ENCODE peak calls at places on chromosomes 1 and 21, in five cellular contexts. E, H, W, K and S are unnamed samples.

GRCh38 chr1:3031401-3032221 is 10.3 kb downstream of the ACTRT2 start:
- DNase-seq in E (no peak), H (no peak), W (no peak), K (peak; percentile 38), S (no peak)

GRCh38 chr1:24896176-24896575 is 33.9 kb downstream of the RUNX3 start:
- DNase-seq in E (no peak), H (no peak), W (no peak), K (no peak), S (no peak)

GRCh38 chr1:6097117-6097595 is 51.5 kb downstream of the KCNAB2 start:
- DNase-seq in E (no peak), H (no peak), W (no peak), K (no peak), S (no peak)

GRCh38 chr1:45221716-45222115 is 15.3 kb upstream of the ZSWIM5 start:
- DNase-seq in E (peak; percentile 15), H (no peak), W (no peak), K (no peak), S (no peak)

GRCh38 chr1:31984419-31985347 is 29.0 kb upstream of the KHDRBS1 start:
- DNase-seq in E (peak; percentile 51), H (no peak), W (no peak), K (no peak), S (peak; percentile 43)

GRCh38 chr1:166017395-166017794 is 149.4 kb downstream of the FAM78B start:
- DNase-seq in E (no peak), H (no peak), W (no peak), K (no peak), S (no peak)

GRCh38 chr1:167086033-167086432 is 4.1 kb downstream of the GPA33 start:
- DNase-seq in E (no peak), H (no peak), W (no peak), K (no peak), S (no peak)

GRCh38 chr1:15123298-15123697 is 30.2 kb upstream of the TMEM51 start:
- DNase-seq in E (no peak), H (no peak), W (no peak), K (no peak), S (no peak)

GRCh38 chr1:231629132-231629531 is 2.5 kb downstream of the DISC1 start:
- DNase-seq in E (peak; percentile 20), H (no peak), W (no peak), K (peak; percentile 49), S (no peak)

GRCh38 chr1:226407497-226408284 is at the start of gene PARP1:
- DNase-seq in E (peak; percentile 89), H (peak; percentile 87), W (peak; percentile 89), K (peak; percentile 80), S (peak; percentile 85)

GRCh38 chr21:33313183-33313582 is 11.6 kb upstream of the IFNAR1 start:
- DNase-seq in E (no peak), H (no peak), W (no peak), K (no peak), S (no peak)

GRCh38 chr1:161367684-161368398 is at the start of gene CFAP126:
- DNase-seq in E (peak; percentile 77), H (no peak), W (peak; percentile 86), K (peak; percentile 54), S (peak; percentile 49)

GRCh38 chr1:7313081-7313546 is 458.0 kb upstream of the VAMP3 start:
- DNase-seq in E (peak; percentile 90), H (no peak), W (no peak), K (no peak), S (peak; percentile 56)

GRCh38 chr1:104856091-104856490 is 1106.4 kb downstream of the AMY1C start:
- DNase-seq in E (no peak), H (no peak), W (no peak), K (no peak), S (no peak)

GRCh38 chr1:65075123-65075976 is 72.7 kb upstream of the AK4 start:
- DNase-seq in E (peak; percentile 63), H (no peak), W (peak; percentile 55), K (peak; percentile 84), S (peak; percentile 65)

GRCh38 chr21:46227811-46228344 is 696 bp downstream of the LSS start:
- DNase-seq in E (no peak), H (no peak), W (peak; percentile 3), K (no peak), S (no peak)

GRCh38 chr1:185074307-185074706 is 28.9 kb downstream of the RNF2 start:
- DNase-seq in E (peak; percentile 68), H (no peak), W (peak; percentile 66), K (no peak), S (no peak)

GRCh38 chr1:29643281-29643680 is 407.0 kb downstream of the PTPRU start:
- DNase-seq in E (peak; percentile 26), H (no peak), W (no peak), K (no peak), S (no peak)

GRCh38 chr1:220906561-220907334 is 27.5 kb downstream of the HLX start:
- DNase-seq in E (peak; percentile 92), H (no peak), W (no peak), K (no peak), S (no peak)

GRCh38 chr1:230632273-230632873 is 9.9 kb upstream of the COG2 start:
- DNase-seq in E (peak; percentile 61), H (no peak), W (peak; percentile 54), K (no peak), S (peak; percentile 65)

GRCh38 chr1:109598156-109598555 is 21.3 kb downstream of the GNAT2 start:
- DNase-seq in E (no peak), H (no peak), W (no peak), K (no peak), S (no peak)

GRCh38 chr1:87292684-87293493 is 35.8 kb upstream of the LMO4 start:
- DNase-seq in E (peak; percentile 55), H (peak; percentile 49), W (peak; percentile 60), K (peak; percentile 89), S (peak; percentile 71)

GRCh38 chr21:28537371-28538079 is 455.2 kb downstream of the LTN1 start:
- DNase-seq in E (peak; percentile 85), H (no peak), W (no peak), K (no peak), S (no peak)

GRCh38 chr1:8892026-8892425 is 13.5 kb upstream of the ENO1 start:
- DNase-seq in E (no peak), H (no peak), W (no peak), K (no peak), S (no peak)

GRCh38 chr1:230145953-230146476 is 79.0 kb downstream of the GALNT2 start:
- DNase-seq in E (no peak), H (no peak), W (no peak), K (no peak), S (no peak)

GRCh38 chr1:172005856-172006255 is 164.6 kb downstream of the DNM3 start:
- DNase-seq in E (peak; percentile 94), H (no peak), W (no peak), K (no peak), S (no peak)

GRCh38 chr1:54926955-54927354 is 40.0 kb upstream of the DHCR24 start:
- DNase-seq in E (peak; percentile 20), H (no peak), W (no peak), K (no peak), S (no peak)